ENCODE peak calls at places on chromosomes 12 and 14, in seven cellular contexts. M is PC-9, Z is astrocyte of the spinal cord, E is fibroblast of mammary gland, U is endodermal cell, J is GM12878, D is uterus. L is an unnamed sample.

GRCh38 chr12:10562306-10562933 is 51.0 kb downstream of the MAGOHB start:
- DNase-seq in M (no peak), Z (peak), E (peak), U (no peak), J (no peak), D (no peak), L (no peak)

GRCh38 chr12:29033519-29033918 is 115.6 kb upstream of the FAR2 start:
- DNase-seq in M (no peak), Z (no peak), E (no peak), U (no peak), J (no peak), D (no peak), L (no peak)

GRCh38 chr14:49959822-49960408 is 67.0 kb downstream of the ARF6 start:
- DNase-seq in M (peak), Z (no peak), E (no peak), U (peak), J (peak), D (no peak), L (no peak)

GRCh38 chr14:99155173-99155777 is 116.7 kb downstream of the BCL11B start:
- DNase-seq in M (no peak), Z (no peak), E (no peak), U (peak), J (no peak), D (no peak), L (no peak)

GRCh38 chr12:92210062-92210461 is 64.4 kb upstream of the BTG1 start:
- DNase-seq in M (no peak), Z (no peak), E (no peak), U (no peak), J (peak), D (no peak), L (no peak)

GRCh38 chr12:80551897-80552296 is 107.9 kb downstream of the PTPRQ start:
- DNase-seq in M (peak), Z (peak), E (peak), U (no peak), J (no peak), D (peak), L (peak)

GRCh38 chr14:74085047-74085637 is 386 bp downstream of the LIN52 start:
- DNase-seq in M (peak), Z (peak), E (peak), U (no peak), J (no peak), D (no peak), L (no peak)

GRCh38 chr14:74062809-74063150 is 21.5 kb downstream of the ALDH6A1 start:
- DNase-seq in M (peak), Z (no peak), E (no peak), U (no peak), J (no peak), D (no peak), L (no peak)

GRCh38 chr12:114448618-114448933 is 42.6 kb upstream of the TBX5 start:
- DNase-seq in M (no peak), Z (no peak), E (no peak), U (peak), J (no peak), D (no peak), L (no peak)

GRCh38 chr12:50699149-50699548 is 64.8 kb upstream of the ATF1 start:
- DNase-seq in M (no peak), Z (no peak), E (no peak), U (no peak), J (no peak), D (no peak), L (no peak)

GRCh38 chr12:120690978-120691377 is 4.0 kb downstream of the MLEC start:
- DNase-seq in M (no peak), Z (no peak), E (no peak), U (no peak), J (no peak), D (no peak), L (no peak)

GRCh38 chr14:35402323-35403084 is 2.0 kb downstream of the NFKBIA start:
- DNase-seq in M (no peak), Z (no peak), E (no peak), U (peak), J (no peak), D (peak), L (no peak)

GRCh38 chr12:27711312-27711682 is 665 bp downstream of the MRPS35 start:
- DNase-seq in M (no peak), Z (peak), E (no peak), U (no peak), J (no peak), D (no peak), L (no peak)

GRCh38 chr12:27710592-27711311 is at the start of gene MRPS35:
- DNase-seq in M (peak), Z (peak), E (peak), U (peak), J (peak), D (peak), L (peak)

GRCh38 chr12:27707216-27707615 is 3.4 kb upstream of the MRPS35 start:
- DNase-seq in M (no peak), Z (no peak), E (no peak), U (no peak), J (no peak), D (no peak), L (no peak)

GRCh38 chr12:27709932-27710591 is 570 bp upstream of the MRPS35 start:
- DNase-seq in M (no peak), Z (peak), E (peak), U (no peak), J (peak), D (peak), L (peak)

DNA sequence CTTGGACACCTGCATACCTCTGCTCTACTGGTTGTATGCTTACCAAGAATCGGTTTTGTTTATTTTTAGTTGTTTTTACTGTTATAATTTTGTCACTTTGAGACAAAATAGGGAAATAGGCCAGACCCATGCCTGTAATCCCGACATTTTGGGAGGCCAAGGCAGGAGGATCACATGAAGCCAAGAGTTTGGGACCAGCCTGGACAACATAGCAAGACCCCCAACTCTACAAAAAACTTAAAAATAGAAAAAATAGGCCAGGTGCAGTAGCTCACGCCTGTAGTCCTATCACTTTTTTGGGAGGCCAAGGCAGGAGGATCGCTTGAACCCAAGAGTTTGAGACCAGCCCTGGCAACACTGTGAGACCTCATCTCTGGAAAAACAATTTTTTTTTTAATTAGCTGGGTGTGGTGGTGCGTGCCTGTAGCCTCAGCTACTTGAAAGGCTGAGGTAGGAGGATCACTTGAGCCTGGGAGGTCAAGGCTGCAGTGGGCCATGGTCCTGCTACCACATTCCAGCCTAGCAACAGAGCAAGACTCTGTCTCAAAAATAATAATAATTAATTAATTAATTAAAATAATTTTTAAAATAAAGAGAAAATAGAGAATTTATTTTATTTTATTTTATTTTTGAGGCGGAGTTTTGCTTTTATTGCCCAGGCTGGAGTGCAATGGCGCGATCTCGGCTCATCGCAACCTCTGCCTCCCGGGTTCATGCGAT is 1.3 kb upstream of the MRPS35 start:
- DNase-seq in M (no peak), Z (no peak), E (no peak), U (no peak), J (no peak), D (no peak), L (no peak)
- H3K4me3 ChIP-seq in M (no peak), Z (peak), E (no peak), U (no peak), J (no peak), D (peak), L (peak)

GRCh38 chr12:74889073-74889472 is 320.6 kb downstream of the KCNC2 start:
- DNase-seq in M (no peak), Z (no peak), E (no peak), U (no peak), J (no peak), D (no peak), L (no peak)
- H3K4me3 ChIP-seq in M (no peak), Z (no peak), E (no peak), U (no peak), J (no peak), D (no peak), L (no peak)

DNA sequence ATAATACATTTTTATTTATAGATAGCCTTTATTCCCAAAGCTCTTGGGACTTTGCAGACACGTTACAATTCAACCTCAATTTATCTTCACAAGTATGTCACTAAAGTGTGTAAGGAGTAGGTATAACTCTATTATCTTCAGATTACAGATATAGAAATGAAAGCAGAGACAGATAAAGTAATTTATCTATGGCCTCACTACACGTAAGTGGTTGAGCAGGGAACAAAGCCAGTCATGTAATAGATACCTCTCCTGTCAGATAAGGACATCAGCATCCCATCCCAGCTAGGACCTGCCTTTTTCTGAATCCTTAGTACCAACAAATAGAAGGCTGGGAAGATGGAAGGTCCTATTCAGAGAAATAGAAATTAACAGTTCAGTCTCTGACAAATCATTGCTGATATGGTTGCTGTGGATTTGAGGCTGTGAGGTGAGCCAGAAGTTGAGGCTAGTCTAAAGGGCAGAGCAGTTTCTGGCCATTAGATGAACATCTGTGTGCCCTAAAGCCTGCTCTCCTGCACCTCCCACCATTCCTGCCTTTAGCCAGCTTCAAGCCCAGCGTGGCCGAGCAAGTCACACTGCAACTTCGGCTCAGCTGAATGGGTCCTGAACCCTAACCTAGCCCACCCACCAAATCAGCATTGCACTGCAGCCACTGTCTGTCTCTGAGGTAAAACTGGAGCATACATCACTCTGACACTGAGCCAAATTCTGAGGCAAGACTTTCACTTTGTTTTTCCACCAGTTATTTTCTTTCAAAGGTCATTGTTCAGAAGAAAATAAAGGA is 71.1 kb upstream of the PLEKHA5 start:
- DNase-seq in M (no peak), Z (peak), E (peak), U (peak), J (no peak), D (no peak), L (no peak)
- H3K4me3 ChIP-seq in M (no peak), Z (no peak), E (no peak), U (no peak), J (no peak), D (no peak), L (no peak)

GRCh38 chr14:72120315-72120714 is 188.1 kb downstream of the RGS6 start:
- DNase-seq in M (no peak), Z (no peak), E (no peak), U (no peak), J (no peak), D (no peak), L (no peak)
- H3K4me3 ChIP-seq in M (no peak), Z (no peak), E (no peak), U (no peak), J (no peak), D (no peak), L (no peak)

DNA sequence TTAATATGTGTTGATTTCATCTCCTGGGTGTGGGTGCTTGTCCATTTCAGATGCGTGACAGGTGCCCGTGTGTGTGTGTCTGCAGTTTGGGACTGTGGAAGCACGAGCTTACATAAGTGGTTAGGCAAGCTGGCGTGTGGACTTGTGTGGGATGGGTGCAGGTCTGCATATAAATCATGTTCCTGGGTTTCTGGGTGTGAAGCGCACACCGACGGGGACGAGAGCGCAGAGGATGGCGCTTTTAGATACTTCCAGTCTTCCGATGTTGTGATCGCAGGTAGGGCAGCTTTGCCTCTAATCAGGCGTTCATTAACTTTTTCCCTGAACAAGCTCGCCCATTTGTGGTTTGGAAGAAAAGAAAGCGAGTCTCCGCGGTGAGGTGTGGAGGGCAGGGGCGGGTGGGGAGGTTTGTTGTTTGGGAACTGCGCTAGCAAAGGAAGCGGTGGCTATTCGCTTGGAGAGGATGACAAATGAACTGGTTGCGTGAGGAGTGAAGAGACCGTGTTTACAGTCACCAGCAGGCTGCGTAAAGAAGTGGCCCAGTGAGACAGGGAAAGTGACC is 878 bp downstream of the RGS6 start:
- DNase-seq in M (no peak), Z (no peak), E (no peak), U (peak), J (no peak), D (no peak), L (no peak)
- H3K4me3 ChIP-seq in M (no peak), Z (no peak), E (no peak), U (peak), J (peak), D (peak), L (no peak)

DNA sequence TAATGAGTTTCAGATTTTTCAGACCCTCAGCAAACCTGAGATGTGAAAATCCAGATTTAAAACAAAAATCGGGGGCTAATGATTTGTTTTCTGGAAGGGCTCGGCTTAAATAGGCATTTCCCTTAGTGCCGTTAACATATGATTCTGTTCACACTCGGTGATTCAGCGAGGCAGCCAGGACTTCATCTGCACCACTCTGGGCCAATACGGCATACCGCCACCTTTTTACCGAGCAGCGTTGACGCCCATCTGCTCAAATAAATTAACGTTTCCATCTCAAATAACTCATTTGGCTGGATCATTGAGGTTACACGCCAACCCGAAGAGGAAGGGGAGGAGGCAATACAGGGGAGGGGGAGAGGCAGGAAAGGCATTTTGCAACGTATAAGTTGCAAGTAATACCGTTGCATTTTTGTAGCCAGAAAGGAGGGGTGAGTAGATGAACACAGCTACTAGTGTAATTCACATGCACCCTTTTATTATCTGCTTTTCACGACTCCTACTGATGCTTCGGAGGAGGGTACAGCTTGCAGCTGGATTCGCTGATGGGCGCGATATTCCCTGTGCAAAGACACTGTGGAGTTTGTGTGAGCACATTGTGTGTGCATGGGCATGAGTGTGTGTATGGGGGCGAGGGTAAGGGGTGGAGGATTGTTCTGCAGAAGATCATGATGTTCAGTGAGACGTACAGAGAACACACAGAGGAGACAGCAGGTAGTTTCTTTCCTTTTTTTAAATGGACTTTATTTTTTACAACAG is 45.9 kb downstream of the MAP1LC3B2 start:
- DNase-seq in M (no peak), Z (no peak), E (peak), U (no peak), J (no peak), D (peak), L (no peak)
- H3K4me3 ChIP-seq in M (no peak), Z (no peak), E (peak), U (no peak), J (no peak), D (peak), L (peak)

DNA sequence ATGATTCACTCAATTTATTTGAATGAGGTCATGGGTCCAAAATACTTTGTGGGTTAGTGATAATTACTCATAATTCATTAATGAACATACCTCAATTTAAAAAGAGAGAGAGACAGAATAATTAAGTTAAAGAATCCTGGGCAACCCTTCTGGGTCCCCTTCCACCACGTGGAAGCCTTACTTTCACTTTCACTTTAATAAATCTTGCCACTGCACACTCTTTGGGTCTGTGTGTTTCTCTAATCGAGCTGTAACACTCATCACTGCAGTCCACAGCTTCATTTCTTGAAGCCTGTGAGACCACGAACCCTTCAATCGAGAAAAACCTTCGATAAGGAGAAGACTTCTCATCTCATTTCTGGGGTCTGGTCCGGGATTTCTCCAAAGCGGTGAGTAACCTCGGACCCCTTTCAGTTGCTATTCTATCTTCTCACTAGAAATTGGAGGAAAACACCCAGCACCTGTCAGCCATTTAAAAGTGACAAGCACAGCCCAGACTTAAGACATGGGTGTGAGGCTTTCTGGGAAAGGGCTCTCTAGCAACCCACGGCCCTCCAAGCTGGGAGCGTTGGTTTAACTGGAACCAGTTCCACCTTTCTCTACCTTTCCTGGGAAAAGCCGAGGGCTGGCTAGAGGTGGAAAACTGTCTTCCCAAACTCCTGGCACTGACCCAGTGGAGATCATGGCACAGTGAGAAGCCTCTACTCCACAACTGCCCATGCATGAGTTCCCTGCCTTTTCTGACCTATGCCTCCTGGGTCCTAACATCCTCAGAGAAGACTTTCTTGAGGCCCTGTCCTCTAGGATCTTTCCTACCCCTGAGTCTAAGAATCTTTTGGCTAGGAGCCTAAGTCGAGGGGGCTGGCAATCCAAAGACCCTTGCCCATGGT is 148.8 kb upstream of the ATF7IP start:
- DNase-seq in M (no peak), Z (peak), E (peak), U (no peak), J (no peak), D (no peak), L (no peak)
- H3K4me3 ChIP-seq in M (no peak), Z (no peak), E (no peak), U (no peak), J (peak), D (peak), L (peak)

GRCh38 chr14:89171628-89172027 is 245.4 kb downstream of the FOXN3 start:
- DNase-seq in M (no peak), Z (no peak), E (no peak), U (no peak), J (no peak), D (no peak), L (no peak)
- H3K4me3 ChIP-seq in M (no peak), Z (no peak), E (no peak), U (no peak), J (no peak), D (no peak), L (no peak)

DNA sequence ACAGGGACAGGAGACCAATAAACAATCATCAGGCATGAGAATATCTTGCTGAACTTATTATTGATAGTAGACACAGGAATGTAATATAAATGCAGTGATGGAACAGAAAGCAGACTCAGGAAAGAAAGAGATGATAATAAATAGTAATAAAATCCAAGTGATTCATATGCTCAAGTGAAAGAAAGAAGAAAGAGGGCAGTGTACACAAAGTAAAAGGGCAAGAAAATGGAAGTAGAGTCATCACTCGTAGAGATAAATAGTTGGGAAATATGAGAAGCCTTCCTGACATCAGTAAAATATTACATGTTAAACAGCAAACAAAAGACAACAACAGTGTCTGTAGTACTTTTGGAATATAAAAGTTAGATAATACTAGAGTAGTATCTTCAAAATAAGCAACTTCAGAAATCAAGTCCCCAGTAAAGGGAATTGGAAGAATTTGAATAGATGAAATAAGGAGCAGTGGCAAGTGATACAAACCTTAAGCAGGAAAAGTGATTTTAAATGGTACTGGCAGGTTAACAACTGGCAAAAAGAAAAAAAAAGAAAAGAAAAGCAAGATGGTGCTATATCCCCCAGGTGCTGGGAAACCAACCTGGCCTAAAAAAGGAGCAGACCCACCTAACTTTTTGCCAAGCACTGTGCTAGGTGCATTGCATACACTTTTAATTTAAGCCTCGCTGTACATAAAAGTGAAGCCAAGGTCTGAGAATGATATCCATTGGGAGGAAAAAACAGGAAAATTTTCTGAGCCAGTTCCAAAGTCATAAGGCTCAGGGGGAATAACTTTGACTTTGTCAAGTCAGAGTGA is 412.5 kb downstream of the RAD51B start:
- DNase-seq in M (no peak), Z (peak), E (peak), U (no peak), J (no peak), D (no peak), L (no peak)
- H3K4me3 ChIP-seq in M (no peak), Z (no peak), E (no peak), U (no peak), J (no peak), D (no peak), L (no peak)

L was measured in skeletal muscle cell.